ENCODE peak calls at places on chromosomes 11 and 22, in five cellular contexts. C is M059J, E is cerebellar nuclear complex, Q is C1 segment of cervical spinal cord, R is RPMI8226. N is an unnamed sample.

GRCh38 chr11:76823481-76824028 is 37.2 kb upstream of the ACER3 start:
- DNase-seq in C (peak; percentile 98), E (no peak), Q (no peak), R (no peak), N (peak; percentile 91)

GRCh38 chr11:8262552-8263108 is 1.0 kb downstream of the LMO1 start:
- DNase-seq in C (peak; percentile 69), E (no peak), Q (no peak), R (peak; percentile 39), N (peak; percentile 44)

GRCh38 chr22:47943729-47944700 is 1181.6 kb downstream of the TBC1D22A start:
- DNase-seq in C (no peak), E (no peak), Q (no peak), R (peak; percentile 55), N (no peak)

GRCh38 chr11:126601550-126602215 is 246.2 kb downstream of the ST3GAL4 start:
- DNase-seq in C (no peak), E (no peak), Q (no peak), R (no peak), N (no peak)

GRCh38 chr11:25441432-25441831 is 890.5 kb upstream of the ANO3 start:
- DNase-seq in C (no peak), E (no peak), Q (no peak), R (no peak), N (no peak)

GRCh38 chr11:9838961-9839360 is 175.1 kb downstream of the SWAP70 start:
- DNase-seq in C (peak; percentile 96), E (no peak), Q (no peak), R (no peak), N (peak; percentile 35)

GRCh38 chr22:17580461-17581031 is 17.2 kb downstream of the SLC25A18 start:
- DNase-seq in C (no peak), E (no peak), Q (peak; percentile 37), R (no peak), N (no peak)

GRCh38 chr22:36027960-36028645 is 521 bp downstream of the RBFOX2 start:
- DNase-seq in C (peak; percentile 30), E (no peak), Q (peak; percentile 66), R (peak; percentile 43), N (no peak)

GRCh38 chr11:48110509-48110766 is 106.2 kb upstream of the OR4B1 start:
- DNase-seq in C (no peak), E (no peak), Q (no peak), R (no peak), N (no peak)

GRCh38 chr11:117842131-117842941 is 17.8 kb upstream of the FXYD2 start:
- DNase-seq in C (no peak), E (no peak), Q (no peak), R (no peak), N (no peak)

GRCh38 chr11:44743326-44743725 is 16.6 kb downstream of the TSPAN18 start:
- DNase-seq in C (no peak), E (no peak), Q (no peak), R (no peak), N (no peak)

GRCh38 chr11:1051356-1052132 is 15.0 kb upstream of the MUC6 start:
- DNase-seq in C (no peak), E (no peak), Q (no peak), R (no peak), N (no peak)

GRCh38 chr11:67262731-67263675 is 3.3 kb upstream of the GRK2 start:
- DNase-seq in C (peak; percentile 86), E (no peak), Q (peak; percentile 77), R (peak; percentile 85), N (peak; percentile 64)

GRCh38 chr11:13468750-13469149 is 5.7 kb upstream of the BTBD10 start:
- DNase-seq in C (no peak), E (no peak), Q (no peak), R (no peak), N (no peak)

GRCh38 chr11:101912823-101913284 is 2.0 kb upstream of the CEP126 start:
- DNase-seq in C (peak; percentile 19), E (no peak), Q (no peak), R (no peak), N (no peak)

GRCh38 chr11:118267486-118267885 is 3.4 kb upstream of the MPZL2 start:
- DNase-seq in C (no peak), E (no peak), Q (no peak), R (no peak), N (no peak)

GRCh38 chr11:86511086-86511551 is 136.4 kb downstream of the CCDC81 start:
- DNase-seq in C (peak; percentile 43), E (no peak), Q (no peak), R (no peak), N (no peak)

GRCh38 chr11:123653997-123654565 is 343 bp downstream of the SCN3B start:
- DNase-seq in C (peak; percentile 48), E (no peak), Q (peak; percentile 32), R (peak; percentile 11), N (no peak)

GRCh38 chr11:117815262-117815803 is 9.2 kb downstream of the FXYD2 start:
- DNase-seq in C (no peak), E (no peak), Q (no peak), R (peak; percentile 74), N (no peak)

GRCh38 chr11:1771700-1772099 is 8.0 kb upstream of the CTSD start:
- DNase-seq in C (peak; percentile 53), E (no peak), Q (no peak), R (no peak), N (peak; percentile 44)

GRCh38 chr11:72828081-72828567 is 13.9 kb downstream of the ATG16L2 start:
- DNase-seq in C (peak; percentile 65), E (no peak), Q (no peak), R (peak; percentile 21), N (peak; percentile 42)

GRCh38 chr11:57288771-57289579 is 35.8 kb downstream of the TNKS1BP1 start:
- DNase-seq in C (peak; percentile 82), E (no peak), Q (no peak), R (no peak), N (no peak)

GRCh38 chr22:26576026-26576680 is 13.8 kb downstream of the TPST2 start:
- DNase-seq in C (no peak), E (no peak), Q (no peak), R (no peak), N (no peak)

GRCh38 chr11:76004400-76004799 is 189.4 kb downstream of the UVRAG start:
- DNase-seq in C (no peak), E (no peak), Q (no peak), R (no peak), N (no peak)

GRCh38 chr11:96393753-96394348 is 4.0 kb downstream of the JRKL start:
- DNase-seq in C (peak; percentile 51), E (no peak), Q (no peak), R (peak; percentile 38), N (no peak)

GRCh38 chr11:8671242-8671641 is 11.2 kb downstream of the TRIM66 start:
- DNase-seq in C (peak; percentile 98), E (peak; percentile 54), Q (peak; percentile 19), R (no peak), N (no peak)

GRCh38 chr11:64372802-64373597 is 14.0 kb downstream of the RPS6KA4 start:
- DNase-seq in C (peak; percentile 48), E (peak; percentile 85), Q (peak; percentile 43), R (no peak), N (no peak)

GRCh38 chr11:68925613-68926012 is 21.9 kb downstream of the IGHMBP2 start:
- DNase-seq in C (no peak), E (no peak), Q (no peak), R (no peak), N (no peak)

GRCh38 chr11:91952056-91952455 is 272.6 kb upstream of the FAT3 start:
- DNase-seq in C (no peak), E (no peak), Q (no peak), R (no peak), N (no peak)

GRCh38 chr22:46392137-46392844 is 56.8 kb downstream of the TRMU start:
- DNase-seq in C (no peak), E (no peak), Q (no peak), R (no peak), N (no peak)